ENCODE peak calls at places on chromosomes 7 and 10, in four cellular contexts. One of them, this sample, is unnamed.

GRCh38 chr7:90563286-90563685 is 32.8 kb upstream of the CDK14 start:
- DNase-seq in GM03348: peak; percentile 10
- DNase-seq in cardiac muscle cell: no peak
- DNase-seq in left kidney: no peak
- DNase-seq in this sample: no peak

GRCh38 chr7:31410265-31410664 is 69.7 kb upstream of the NEUROD6 start:
- DNase-seq in GM03348: no peak
- DNase-seq in cardiac muscle cell: no peak
- DNase-seq in left kidney: no peak
- DNase-seq in this sample: no peak

GRCh38 chr7:71710442-71710841 is 578.5 kb downstream of the GALNT17 start:
- DNase-seq in GM03348: no peak
- DNase-seq in cardiac muscle cell: no peak
- DNase-seq in left kidney: no peak
- DNase-seq in this sample: no peak

GRCh38 chr7:141466151-141466904 is 84.9 kb upstream of the AGK start:
- DNase-seq in GM03348: no peak
- DNase-seq in left kidney: no peak
- DNase-seq in cardiac muscle cell: no peak
- DNase-seq in this sample: no peak

GRCh38 chr10:101041252-101041761 is 10.3 kb downstream of the SFXN3 start:
- DNase-seq in cardiac muscle cell: peak; percentile 91
- DNase-seq in GM03348: peak; percentile 86
- DNase-seq in left kidney: peak; percentile 93
- DNase-seq in this sample: peak; percentile 11

GRCh38 chr7:50939026-50939425 is 156.3 kb upstream of the GRB10 start:
- DNase-seq in cardiac muscle cell: peak; percentile 21
- DNase-seq in GM03348: peak; percentile 33
- DNase-seq in left kidney: peak; percentile 46
- DNase-seq in this sample: no peak

GRCh38 chr7:117445206-117445605 is 17.9 kb upstream of the ASZ1 start:
- DNase-seq in left kidney: no peak
- DNase-seq in cardiac muscle cell: no peak
- DNase-seq in GM03348: no peak
- DNase-seq in this sample: no peak

GRCh38 chr10:80472234-80473095 is 18.4 kb downstream of the TSPAN14 start:
- DNase-seq in left kidney: no peak
- DNase-seq in cardiac muscle cell: peak; percentile 82
- DNase-seq in GM03348: peak; percentile 42
- DNase-seq in this sample: no peak

GRCh38 chr10:103855424-103855823 is at the start of gene SH3PXD2A:
- DNase-seq in cardiac muscle cell: peak; percentile 38
- DNase-seq in left kidney: peak; percentile 91
- DNase-seq in GM03348: peak; percentile 79
- DNase-seq in this sample: peak; percentile 31

GRCh38 chr7:41222704-41223103 is 480.2 kb downstream of the INHBA start:
- DNase-seq in cardiac muscle cell: peak; percentile 42
- DNase-seq in GM03348: no peak
- DNase-seq in left kidney: no peak
- DNase-seq in this sample: no peak

GRCh38 chr7:114086491-114086905 is 167.7 kb upstream of the PPP1R3A start:
- DNase-seq in GM03348: no peak
- DNase-seq in cardiac muscle cell: no peak
- DNase-seq in left kidney: peak; percentile 57
- DNase-seq in this sample: no peak

GRCh38 chr7:155440018-155440410 is 17.9 kb upstream of the EN2 start:
- DNase-seq in left kidney: no peak
- DNase-seq in GM03348: no peak
- DNase-seq in cardiac muscle cell: no peak
- DNase-seq in this sample: no peak

GRCh38 chr10:63083904-63084689 is 49.0 kb upstream of the NRBF2 start:
- DNase-seq in cardiac muscle cell: peak; percentile 94
- DNase-seq in left kidney: peak; percentile 86
- DNase-seq in GM03348: peak; percentile 82
- DNase-seq in this sample: peak; percentile 12

GRCh38 chr10:86389441-86390193 is 23.0 kb upstream of the GRID1 start:
- DNase-seq in cardiac muscle cell: peak; percentile 74
- DNase-seq in GM03348: peak; percentile 48
- DNase-seq in left kidney: peak; percentile 84
- DNase-seq in this sample: no peak

GRCh38 chr10:16987129-16987670 is 142.4 kb downstream of the CUBN start:
- DNase-seq in GM03348: peak; percentile 48
- DNase-seq in left kidney: peak; percentile 58
- DNase-seq in cardiac muscle cell: peak; percentile 79
- DNase-seq in this sample: no peak

GRCh38 chr7:32036557-32036956 is 33.6 kb downstream of the PDE1C start:
- DNase-seq in GM03348: no peak
- DNase-seq in left kidney: no peak
- DNase-seq in cardiac muscle cell: no peak
- DNase-seq in this sample: no peak

GRCh38 chr7:69962077-69962855 is 364.0 kb downstream of the AUTS2 start:
- DNase-seq in left kidney: peak; percentile 16
- DNase-seq in cardiac muscle cell: peak; percentile 37
- DNase-seq in GM03348: no peak
- DNase-seq in this sample: no peak

GRCh38 chr7:33186187-33186586 is 56.8 kb downstream of the BBS9 start:
- DNase-seq in cardiac muscle cell: peak; percentile 73
- DNase-seq in left kidney: no peak
- DNase-seq in GM03348: peak; percentile 59
- DNase-seq in this sample: no peak

GRCh38 chr7:34320926-34321609 is 336.9 kb upstream of the NPSR1 start:
- DNase-seq in cardiac muscle cell: peak; percentile 82
- DNase-seq in left kidney: peak; percentile 88
- DNase-seq in GM03348: peak; percentile 87
- DNase-seq in this sample: peak; percentile 14

GRCh38 chr7:29038463-29038862 is 80.3 kb upstream of the TRIL start:
- DNase-seq in cardiac muscle cell: peak; percentile 58
- DNase-seq in left kidney: no peak
- DNase-seq in GM03348: no peak
- DNase-seq in this sample: no peak

GRCh38 chr10:86970152-86970886 is 2.0 kb downstream of the ADIRF start:
- DNase-seq in GM03348: peak; percentile 86
- DNase-seq in left kidney: no peak
- DNase-seq in cardiac muscle cell: peak; percentile 27
- DNase-seq in this sample: no peak

GRCh38 chr10:16891375-16892313 is 74.4 kb upstream of the RSU1 start:
- DNase-seq in GM03348: peak; percentile 63
- DNase-seq in cardiac muscle cell: peak; percentile 74
- DNase-seq in left kidney: peak; percentile 78
- DNase-seq in this sample: no peak

GRCh38 chr7:36261019-36261754 is 108.1 kb downstream of the EEPD1 start:
- DNase-seq in cardiac muscle cell: peak; percentile 42
- DNase-seq in left kidney: no peak
- DNase-seq in GM03348: no peak
- DNase-seq in this sample: no peak

GRCh38 chr10:119029613-119030420 is at the start of gene NANOS1:
- DNase-seq in left kidney: peak; percentile 71
- DNase-seq in cardiac muscle cell: no peak
- DNase-seq in GM03348: no peak
- DNase-seq in this sample: no peak

GRCh38 chr7:69739906-69740545 is 141.8 kb downstream of the AUTS2 start:
- DNase-seq in left kidney: peak; percentile 41
- DNase-seq in cardiac muscle cell: peak; percentile 81
- DNase-seq in GM03348: peak; percentile 17
- DNase-seq in this sample: no peak

GRCh38 chr7:69801729-69802688 is 203.7 kb downstream of the AUTS2 start:
- DNase-seq in GM03348: no peak
- DNase-seq in cardiac muscle cell: no peak
- DNase-seq in left kidney: no peak
- DNase-seq in this sample: no peak

GRCh38 chr10:77103213-77103612 is 534.4 kb downstream of the KCNMA1 start:
- DNase-seq in cardiac muscle cell: no peak
- DNase-seq in left kidney: no peak
- DNase-seq in GM03348: no peak
- DNase-seq in this sample: no peak

This sample was measured in NCI-H1930.